ENCODE peak calls at places on chromosomes 16 and 17, in five cellular contexts. H, V, C, X and E are unnamed samples.

GRCh38 chr17:596763-597644 is 117.6 kb downstream of the VPS53 start:
- DNase-seq in H (no peak), X (peak; percentile 29), C (peak; percentile 6), V (no peak), E (no peak)

GRCh38 chr16:74605746-74606520 is 981 bp downstream of the GLG1 start:
- DNase-seq in X (no peak), H (no peak), C (no peak), V (no peak), E (no peak)

GRCh38 chr16:66714659-66715307 is 18.2 kb upstream of the CMTM4 start:
- DNase-seq in C (no peak), V (no peak), H (no peak), X (no peak), E (no peak)

GRCh38 chr17:20073056-20073979 is 64.2 kb downstream of the SPECC1 start:
- DNase-seq in V (peak; percentile 70), C (peak; percentile 20), H (no peak), X (no peak), E (peak; percentile 40)

GRCh38 chr17:10380631-10381408 is 8.0 kb upstream of the MYH13 start:
- DNase-seq in H (no peak), X (no peak), V (no peak), C (no peak), E (no peak)

GRCh38 chr17:43360376-43360738 is 38.4 kb upstream of the ARL4D start:
- DNase-seq in H (no peak), C (peak; percentile 81), V (peak; percentile 97), X (peak; percentile 80), E (peak; percentile 49)

GRCh38 chr17:78969865-78970264 is 9.9 kb downstream of the LGALS3BP start:
- DNase-seq in C (no peak), V (no peak), X (no peak), H (no peak), E (no peak)

GRCh38 chr16:976389-976931 is 5.1 kb upstream of the SOX8 start:
- DNase-seq in V (peak; percentile 22), X (no peak), H (no peak), C (no peak), E (no peak)

GRCh38 chr17:46851029-46851741 is at the start of gene WNT9B:
- DNase-seq in X (peak; percentile 44), H (no peak), C (peak; percentile 4), V (no peak), E (no peak)

GRCh38 chr16:11208916-11209665 is 46.9 kb downstream of the SOCS1 start:
- DNase-seq in H (no peak), V (no peak), X (no peak), C (no peak), E (no peak)

GRCh38 chr16:66050991-66051390 is 315.5 kb upstream of the CDH5 start:
- DNase-seq in X (no peak), H (no peak), V (no peak), C (no peak), E (no peak)

GRCh38 chr16:53034306-53034705 is 18.4 kb downstream of the CHD9NB start:
- DNase-seq in H (no peak), X (no peak), C (no peak), V (no peak), E (no peak)

GRCh38 chr16:81581107-81581506 is 136.5 kb downstream of the CMIP start:
- DNase-seq in X (no peak), V (no peak), C (no peak), H (no peak), E (no peak)

GRCh38 chr16:2282262-2282661 is 14.3 kb upstream of the RNPS1 start:
- DNase-seq in C (no peak), V (no peak), X (no peak), H (no peak), E (no peak)

GRCh38 chr16:53766304-53767016 is 62.5 kb downstream of the FTO start:
- DNase-seq in X (no peak), C (no peak), H (no peak), V (no peak), E (no peak)

GRCh38 chr17:44959821-44960523 is 8.1 kb downstream of the C1QL1 start:
- DNase-seq in C (no peak), X (no peak), V (no peak), H (no peak), E (no peak)

GRCh38 chr17:27893834-27894503 is 804 bp upstream of the LYRM9 start:
- DNase-seq in X (no peak), H (no peak), V (no peak), C (no peak), E (no peak)

GRCh38 chr16:23855010-23855409 is 19.2 kb downstream of the PRKCB start:
- DNase-seq in C (no peak), V (no peak), H (no peak), X (no peak), E (no peak)